ENCODE peak calls at places on chromosomes 12 and 14, in nine cellular contexts. One of them, this sample, is unnamed.

GRCh38 chr12:76836633-76837032 is 42.2 kb downstream of the CSRP2 start:
- DNase-seq in left colon: no peak
- DNase-seq in midbrain: no peak
- DNase-seq in stimulated activated CD4-positive, alpha-beta T cell treated with anti-CD3 and anti-CD28 coated beads, Interleukin-1b, Interleukin-23, amount 100 ng/mL, for 24 hours: no peak
- DNase-seq in ACHN: no peak
- DNase-seq in pulmonary artery endothelial cell: no peak
- DNase-seq in fibroblast of the conjunctiva: no peak
- DNase-seq in NCI-H1105: no peak
- DNase-seq in activated naive CD4-positive, alpha-beta T cell treated with anti-CD3 and anti-CD28 coated beads, Interleukin-2, amount 50 U/mL, for 72 hours: no peak
- DNase-seq in this sample: no peak

GRCh38 chr12:130127909-130128763 is 34.1 kb upstream of the FZD10 start:
- DNase-seq in midbrain: no peak
- DNase-seq in pulmonary artery endothelial cell: no peak
- DNase-seq in ACHN: no peak
- DNase-seq in activated naive CD4-positive, alpha-beta T cell treated with anti-CD3 and anti-CD28 coated beads, Interleukin-2, amount 50 U/mL, for 72 hours: no peak
- DNase-seq in stimulated activated CD4-positive, alpha-beta T cell treated with anti-CD3 and anti-CD28 coated beads, Interleukin-1b, Interleukin-23, amount 100 ng/mL, for 24 hours: no peak
- DNase-seq in left colon: no peak
- DNase-seq in NCI-H1105: no peak
- DNase-seq in fibroblast of the conjunctiva: no peak
- DNase-seq in this sample: no peak

GRCh38 chr12:53476769-53477209 is 22.5 kb downstream of the MAP3K12 start:
- DNase-seq in activated naive CD4-positive, alpha-beta T cell treated with anti-CD3 and anti-CD28 coated beads, Interleukin-2, amount 50 U/mL, for 72 hours: no peak
- DNase-seq in NCI-H1105: no peak
- DNase-seq in fibroblast of the conjunctiva: no peak
- DNase-seq in ACHN: peak; percentile 66
- DNase-seq in midbrain: no peak
- DNase-seq in stimulated activated CD4-positive, alpha-beta T cell treated with anti-CD3 and anti-CD28 coated beads, Interleukin-1b, Interleukin-23, amount 100 ng/mL, for 24 hours: no peak
- DNase-seq in left colon: no peak
- DNase-seq in pulmonary artery endothelial cell: no peak
- DNase-seq in this sample: no peak

GRCh38 chr12:1916396-1917171 is 1.9 kb downstream of the CACNA2D4 start:
- DNase-seq in left colon: no peak
- DNase-seq in midbrain: peak; percentile 17
- DNase-seq in NCI-H1105: peak; percentile 84
- DNase-seq in stimulated activated CD4-positive, alpha-beta T cell treated with anti-CD3 and anti-CD28 coated beads, Interleukin-1b, Interleukin-23, amount 100 ng/mL, for 24 hours: no peak
- DNase-seq in activated naive CD4-positive, alpha-beta T cell treated with anti-CD3 and anti-CD28 coated beads, Interleukin-2, amount 50 U/mL, for 72 hours: no peak
- DNase-seq in ACHN: no peak
- DNase-seq in pulmonary artery endothelial cell: no peak
- DNase-seq in fibroblast of the conjunctiva: no peak
- DNase-seq in this sample: no peak

GRCh38 chr14:55125403-55125802 is 3.6 kb upstream of the LGALS3 start:
- DNase-seq in stimulated activated CD4-positive, alpha-beta T cell treated with anti-CD3 and anti-CD28 coated beads, Interleukin-1b, Interleukin-23, amount 100 ng/mL, for 24 hours: no peak
- DNase-seq in activated naive CD4-positive, alpha-beta T cell treated with anti-CD3 and anti-CD28 coated beads, Interleukin-2, amount 50 U/mL, for 72 hours: no peak
- DNase-seq in fibroblast of the conjunctiva: no peak
- DNase-seq in midbrain: no peak
- DNase-seq in pulmonary artery endothelial cell: no peak
- DNase-seq in left colon: peak; percentile 80
- DNase-seq in NCI-H1105: no peak
- DNase-seq in ACHN: no peak
- DNase-seq in this sample: no peak

GRCh38 chr14:33249361-33249760 is 310.7 kb downstream of the NPAS3 start:
- DNase-seq in midbrain: no peak
- DNase-seq in stimulated activated CD4-positive, alpha-beta T cell treated with anti-CD3 and anti-CD28 coated beads, Interleukin-1b, Interleukin-23, amount 100 ng/mL, for 24 hours: no peak
- DNase-seq in left colon: no peak
- DNase-seq in pulmonary artery endothelial cell: no peak
- DNase-seq in ACHN: no peak
- DNase-seq in fibroblast of the conjunctiva: no peak
- DNase-seq in NCI-H1105: no peak
- DNase-seq in activated naive CD4-positive, alpha-beta T cell treated with anti-CD3 and anti-CD28 coated beads, Interleukin-2, amount 50 U/mL, for 72 hours: no peak
- DNase-seq in this sample: no peak

GRCh38 chr14:55948399-55948798 is 169.8 kb upstream of the PELI2 start:
- DNase-seq in stimulated activated CD4-positive, alpha-beta T cell treated with anti-CD3 and anti-CD28 coated beads, Interleukin-1b, Interleukin-23, amount 100 ng/mL, for 24 hours: no peak
- DNase-seq in NCI-H1105: no peak
- DNase-seq in midbrain: no peak
- DNase-seq in activated naive CD4-positive, alpha-beta T cell treated with anti-CD3 and anti-CD28 coated beads, Interleukin-2, amount 50 U/mL, for 72 hours: no peak
- DNase-seq in left colon: no peak
- DNase-seq in pulmonary artery endothelial cell: no peak
- DNase-seq in fibroblast of the conjunctiva: no peak
- DNase-seq in ACHN: no peak
- DNase-seq in this sample: no peak

GRCh38 chr14:22494486-22495135 is 94.4 kb downstream of the DAD1 start:
- DNase-seq in midbrain: no peak
- DNase-seq in activated naive CD4-positive, alpha-beta T cell treated with anti-CD3 and anti-CD28 coated beads, Interleukin-2, amount 50 U/mL, for 72 hours: no peak
- DNase-seq in left colon: no peak
- DNase-seq in fibroblast of the conjunctiva: no peak
- DNase-seq in stimulated activated CD4-positive, alpha-beta T cell treated with anti-CD3 and anti-CD28 coated beads, Interleukin-1b, Interleukin-23, amount 100 ng/mL, for 24 hours: no peak
- DNase-seq in pulmonary artery endothelial cell: no peak
- DNase-seq in NCI-H1105: no peak
- DNase-seq in ACHN: no peak
- DNase-seq in this sample: no peak

GRCh38 chr14:68688872-68689371 is 103.9 kb downstream of the ZFP36L1 start:
- DNase-seq in activated naive CD4-positive, alpha-beta T cell treated with anti-CD3 and anti-CD28 coated beads, Interleukin-2, amount 50 U/mL, for 72 hours: no peak
- DNase-seq in fibroblast of the conjunctiva: peak; percentile 85
- DNase-seq in pulmonary artery endothelial cell: no peak
- DNase-seq in midbrain: no peak
- DNase-seq in ACHN: no peak
- DNase-seq in left colon: peak; percentile 34
- DNase-seq in NCI-H1105: no peak
- DNase-seq in stimulated activated CD4-positive, alpha-beta T cell treated with anti-CD3 and anti-CD28 coated beads, Interleukin-1b, Interleukin-23, amount 100 ng/mL, for 24 hours: no peak
- DNase-seq in this sample: no peak

GRCh38 chr12:67766370-67766769 is 117.8 kb downstream of the DYRK2 start:
- DNase-seq in NCI-H1105: no peak
- DNase-seq in pulmonary artery endothelial cell: no peak
- DNase-seq in midbrain: no peak
- DNase-seq in left colon: no peak
- DNase-seq in activated naive CD4-positive, alpha-beta T cell treated with anti-CD3 and anti-CD28 coated beads, Interleukin-2, amount 50 U/mL, for 72 hours: no peak
- DNase-seq in fibroblast of the conjunctiva: peak; percentile 27
- DNase-seq in ACHN: peak; percentile 67
- DNase-seq in stimulated activated CD4-positive, alpha-beta T cell treated with anti-CD3 and anti-CD28 coated beads, Interleukin-1b, Interleukin-23, amount 100 ng/mL, for 24 hours: no peak
- DNase-seq in this sample: no peak

GRCh38 chr12:12926571-12927071 is 25.3 kb downstream of the GPRC5D start:
- DNase-seq in activated naive CD4-positive, alpha-beta T cell treated with anti-CD3 and anti-CD28 coated beads, Interleukin-2, amount 50 U/mL, for 72 hours: no peak
- DNase-seq in left colon: no peak
- DNase-seq in pulmonary artery endothelial cell: no peak
- DNase-seq in fibroblast of the conjunctiva: no peak
- DNase-seq in midbrain: no peak
- DNase-seq in NCI-H1105: no peak
- DNase-seq in ACHN: peak; percentile 22
- DNase-seq in stimulated activated CD4-positive, alpha-beta T cell treated with anti-CD3 and anti-CD28 coated beads, Interleukin-1b, Interleukin-23, amount 100 ng/mL, for 24 hours: no peak
- DNase-seq in this sample: no peak

GRCh38 chr12:22821985-22822384 is 197.0 kb downstream of the ETNK1 start:
- DNase-seq in ACHN: peak; percentile 27
- DNase-seq in NCI-H1105: no peak
- DNase-seq in left colon: no peak
- DNase-seq in stimulated activated CD4-positive, alpha-beta T cell treated with anti-CD3 and anti-CD28 coated beads, Interleukin-1b, Interleukin-23, amount 100 ng/mL, for 24 hours: no peak
- DNase-seq in activated naive CD4-positive, alpha-beta T cell treated with anti-CD3 and anti-CD28 coated beads, Interleukin-2, amount 50 U/mL, for 72 hours: no peak
- DNase-seq in pulmonary artery endothelial cell: no peak
- DNase-seq in fibroblast of the conjunctiva: no peak
- DNase-seq in midbrain: no peak
- DNase-seq in this sample: no peak

GRCh38 chr12:62008703-62009102 is 251.5 kb upstream of the USP15 start:
- DNase-seq in pulmonary artery endothelial cell: no peak
- DNase-seq in ACHN: no peak
- DNase-seq in left colon: no peak
- DNase-seq in stimulated activated CD4-positive, alpha-beta T cell treated with anti-CD3 and anti-CD28 coated beads, Interleukin-1b, Interleukin-23, amount 100 ng/mL, for 24 hours: no peak
- DNase-seq in NCI-H1105: no peak
- DNase-seq in fibroblast of the conjunctiva: no peak
- DNase-seq in midbrain: no peak
- DNase-seq in activated naive CD4-positive, alpha-beta T cell treated with anti-CD3 and anti-CD28 coated beads, Interleukin-2, amount 50 U/mL, for 72 hours: no peak
- DNase-seq in this sample: no peak

GRCh38 chr14:99722741-99723140 is 38.6 kb downstream of the CYP46A1 start:
- DNase-seq in midbrain: no peak
- DNase-seq in activated naive CD4-positive, alpha-beta T cell treated with anti-CD3 and anti-CD28 coated beads, Interleukin-2, amount 50 U/mL, for 72 hours: no peak
- DNase-seq in left colon: no peak
- DNase-seq in stimulated activated CD4-positive, alpha-beta T cell treated with anti-CD3 and anti-CD28 coated beads, Interleukin-1b, Interleukin-23, amount 100 ng/mL, for 24 hours: no peak
- DNase-seq in pulmonary artery endothelial cell: no peak
- DNase-seq in ACHN: no peak
- DNase-seq in NCI-H1105: no peak
- DNase-seq in fibroblast of the conjunctiva: no peak
- DNase-seq in this sample: no peak

GRCh38 chr12:118714500-118714899 is 266.8 kb upstream of the SRRM4 start:
- DNase-seq in activated naive CD4-positive, alpha-beta T cell treated with anti-CD3 and anti-CD28 coated beads, Interleukin-2, amount 50 U/mL, for 72 hours: no peak
- DNase-seq in fibroblast of the conjunctiva: no peak
- DNase-seq in ACHN: no peak
- DNase-seq in NCI-H1105: no peak
- DNase-seq in stimulated activated CD4-positive, alpha-beta T cell treated with anti-CD3 and anti-CD28 coated beads, Interleukin-1b, Interleukin-23, amount 100 ng/mL, for 24 hours: no peak
- DNase-seq in midbrain: no peak
- DNase-seq in left colon: no peak
- DNase-seq in pulmonary artery endothelial cell: no peak
- DNase-seq in this sample: no peak

GRCh38 chr12:75825686-75826085 is 205.9 kb downstream of the PHLDA1 start:
- DNase-seq in activated naive CD4-positive, alpha-beta T cell treated with anti-CD3 and anti-CD28 coated beads, Interleukin-2, amount 50 U/mL, for 72 hours: no peak
- DNase-seq in ACHN: peak; percentile 33
- DNase-seq in midbrain: no peak
- DNase-seq in left colon: no peak
- DNase-seq in pulmonary artery endothelial cell: no peak
- DNase-seq in NCI-H1105: no peak
- DNase-seq in fibroblast of the conjunctiva: no peak
- DNase-seq in stimulated activated CD4-positive, alpha-beta T cell treated with anti-CD3 and anti-CD28 coated beads, Interleukin-1b, Interleukin-23, amount 100 ng/mL, for 24 hours: no peak
- DNase-seq in this sample: no peak

GRCh38 chr14:55599250-55599879 is 19.4 kb downstream of the KTN1 start:
- DNase-seq in stimulated activated CD4-positive, alpha-beta T cell treated with anti-CD3 and anti-CD28 coated beads, Interleukin-1b, Interleukin-23, amount 100 ng/mL, for 24 hours: no peak
- DNase-seq in midbrain: no peak
- DNase-seq in ACHN: no peak
- DNase-seq in activated naive CD4-positive, alpha-beta T cell treated with anti-CD3 and anti-CD28 coated beads, Interleukin-2, amount 50 U/mL, for 72 hours: no peak
- DNase-seq in NCI-H1105: no peak
- DNase-seq in pulmonary artery endothelial cell: no peak
- DNase-seq in fibroblast of the conjunctiva: no peak
- DNase-seq in left colon: peak; percentile 81
- DNase-seq in this sample: no peak

GRCh38 chr14:94897092-94897491 is 127.2 kb upstream of the GSC start:
- DNase-seq in ACHN: no peak
- DNase-seq in stimulated activated CD4-positive, alpha-beta T cell treated with anti-CD3 and anti-CD28 coated beads, Interleukin-1b, Interleukin-23, amount 100 ng/mL, for 24 hours: no peak
- DNase-seq in left colon: no peak
- DNase-seq in fibroblast of the conjunctiva: peak; percentile 13
- DNase-seq in activated naive CD4-positive, alpha-beta T cell treated with anti-CD3 and anti-CD28 coated beads, Interleukin-2, amount 50 U/mL, for 72 hours: no peak
- DNase-seq in pulmonary artery endothelial cell: no peak
- DNase-seq in midbrain: no peak
- DNase-seq in NCI-H1105: no peak
- DNase-seq in this sample: no peak

GRCh38 chr14:78154827-78155226 is 15.3 kb upstream of the NRXN3 start:
- DNase-seq in midbrain: peak; percentile 11
- DNase-seq in left colon: no peak
- DNase-seq in fibroblast of the conjunctiva: no peak
- DNase-seq in stimulated activated CD4-positive, alpha-beta T cell treated with anti-CD3 and anti-CD28 coated beads, Interleukin-1b, Interleukin-23, amount 100 ng/mL, for 24 hours: no peak
- DNase-seq in ACHN: peak; percentile 34
- DNase-seq in pulmonary artery endothelial cell: no peak
- DNase-seq in NCI-H1105: no peak
- DNase-seq in activated naive CD4-positive, alpha-beta T cell treated with anti-CD3 and anti-CD28 coated beads, Interleukin-2, amount 50 U/mL, for 72 hours: no peak
- DNase-seq in this sample: peak; percentile 37

GRCh38 chr14:28785096-28785952 is 18.7 kb downstream of the FOXG1 start:
- DNase-seq in fibroblast of the conjunctiva: peak; percentile 2
- DNase-seq in stimulated activated CD4-positive, alpha-beta T cell treated with anti-CD3 and anti-CD28 coated beads, Interleukin-1b, Interleukin-23, amount 100 ng/mL, for 24 hours: no peak
- DNase-seq in left colon: no peak
- DNase-seq in pulmonary artery endothelial cell: no peak
- DNase-seq in activated naive CD4-positive, alpha-beta T cell treated with anti-CD3 and anti-CD28 coated beads, Interleukin-2, amount 50 U/mL, for 72 hours: no peak
- DNase-seq in ACHN: no peak
- DNase-seq in midbrain: no peak
- DNase-seq in NCI-H1105: no peak
- DNase-seq in this sample: no peak

GRCh38 chr12:54189198-54189539 is 384 bp upstream of the SMUG1 start:
- DNase-seq in midbrain: no peak
- DNase-seq in NCI-H1105: no peak
- DNase-seq in stimulated activated CD4-positive, alpha-beta T cell treated with anti-CD3 and anti-CD28 coated beads, Interleukin-1b, Interleukin-23, amount 100 ng/mL, for 24 hours: no peak
- DNase-seq in pulmonary artery endothelial cell: no peak
- DNase-seq in fibroblast of the conjunctiva: no peak
- DNase-seq in left colon: no peak
- DNase-seq in activated naive CD4-positive, alpha-beta T cell treated with anti-CD3 and anti-CD28 coated beads, Interleukin-2, amount 50 U/mL, for 72 hours: no peak
- DNase-seq in ACHN: no peak
- DNase-seq in this sample: no peak

GRCh38 chr12:642633-643477 is 20.4 kb downstream of the NINJ2 start:
- DNase-seq in ACHN: peak; percentile 53
- DNase-seq in activated naive CD4-positive, alpha-beta T cell treated with anti-CD3 and anti-CD28 coated beads, Interleukin-2, amount 50 U/mL, for 72 hours: peak; percentile 69
- DNase-seq in midbrain: peak; percentile 77
- DNase-seq in left colon: peak; percentile 87
- DNase-seq in NCI-H1105: no peak
- DNase-seq in stimulated activated CD4-positive, alpha-beta T cell treated with anti-CD3 and anti-CD28 coated beads, Interleukin-1b, Interleukin-23, amount 100 ng/mL, for 24 hours: peak; percentile 49
- DNase-seq in fibroblast of the conjunctiva: no peak
- DNase-seq in pulmonary artery endothelial cell: no peak
- DNase-seq in this sample: no peak

GRCh38 chr12:65741662-65742480 is 82.4 kb upstream of the HMGA2 start:
- DNase-seq in pulmonary artery endothelial cell: no peak
- DNase-seq in NCI-H1105: no peak
- DNase-seq in fibroblast of the conjunctiva: no peak
- DNase-seq in ACHN: peak; percentile 62
- DNase-seq in left colon: peak; percentile 15
- DNase-seq in activated naive CD4-positive, alpha-beta T cell treated with anti-CD3 and anti-CD28 coated beads, Interleukin-2, amount 50 U/mL, for 72 hours: peak; percentile 10
- DNase-seq in stimulated activated CD4-positive, alpha-beta T cell treated with anti-CD3 and anti-CD28 coated beads, Interleukin-1b, Interleukin-23, amount 100 ng/mL, for 24 hours: no peak
- DNase-seq in midbrain: peak; percentile 7
- DNase-seq in this sample: no peak

GRCh38 chr14:38143170-38143569 is 64.5 kb upstream of the SSTR1 start:
- DNase-seq in fibroblast of the conjunctiva: no peak
- DNase-seq in midbrain: no peak
- DNase-seq in stimulated activated CD4-positive, alpha-beta T cell treated with anti-CD3 and anti-CD28 coated beads, Interleukin-1b, Interleukin-23, amount 100 ng/mL, for 24 hours: no peak
- DNase-seq in pulmonary artery endothelial cell: no peak
- DNase-seq in NCI-H1105: no peak
- DNase-seq in activated naive CD4-positive, alpha-beta T cell treated with anti-CD3 and anti-CD28 coated beads, Interleukin-2, amount 50 U/mL, for 72 hours: no peak
- DNase-seq in left colon: no peak
- DNase-seq in ACHN: no peak
- DNase-seq in this sample: no peak

GRCh38 chr14:69484444-69485113 is at the start of gene PLEKHD1:
- DNase-seq in NCI-H1105: peak; percentile 21
- DNase-seq in fibroblast of the conjunctiva: no peak
- DNase-seq in pulmonary artery endothelial cell: no peak
- DNase-seq in activated naive CD4-positive, alpha-beta T cell treated with anti-CD3 and anti-CD28 coated beads, Interleukin-2, amount 50 U/mL, for 72 hours: no peak
- DNase-seq in left colon: peak; percentile 15
- DNase-seq in midbrain: no peak
- DNase-seq in stimulated activated CD4-positive, alpha-beta T cell treated with anti-CD3 and anti-CD28 coated beads, Interleukin-1b, Interleukin-23, amount 100 ng/mL, for 24 hours: no peak
- DNase-seq in ACHN: no peak
- DNase-seq in this sample: no peak

GRCh38 chr12:84785281-84785680 is 127.3 kb downstream of the SLC6A15 start:
- DNase-seq in fibroblast of the conjunctiva: no peak
- DNase-seq in midbrain: no peak
- DNase-seq in ACHN: no peak
- DNase-seq in stimulated activated CD4-positive, alpha-beta T cell treated with anti-CD3 and anti-CD28 coated beads, Interleukin-1b, Interleukin-23, amount 100 ng/mL, for 24 hours: no peak
- DNase-seq in pulmonary artery endothelial cell: no peak
- DNase-seq in left colon: no peak
- DNase-seq in NCI-H1105: no peak
- DNase-seq in activated naive CD4-positive, alpha-beta T cell treated with anti-CD3 and anti-CD28 coated beads, Interleukin-2, amount 50 U/mL, for 72 hours: no peak
- DNase-seq in this sample: no peak

GRCh38 chr14:94342334-94342934 is 19.3 kb upstream of the SERPINA6 start:
- DNase-seq in left colon: peak; percentile 94
- DNase-seq in ACHN: peak; percentile 94
- DNase-seq in stimulated activated CD4-positive, alpha-beta T cell treated with anti-CD3 and anti-CD28 coated beads, Interleukin-1b, Interleukin-23, amount 100 ng/mL, for 24 hours: no peak
- DNase-seq in pulmonary artery endothelial cell: peak; percentile 27
- DNase-seq in fibroblast of the conjunctiva: peak; percentile 100
- DNase-seq in midbrain: no peak
- DNase-seq in NCI-H1105: peak; percentile 89
- DNase-seq in activated naive CD4-positive, alpha-beta T cell treated with anti-CD3 and anti-CD28 coated beads, Interleukin-2, amount 50 U/mL, for 72 hours: no peak
- DNase-seq in this sample: no peak

GRCh38 chr14:39218171-39218769 is 15.4 kb upstream of the MIA2 start:
- DNase-seq in activated naive CD4-positive, alpha-beta T cell treated with anti-CD3 and anti-CD28 coated beads, Interleukin-2, amount 50 U/mL, for 72 hours: no peak
- DNase-seq in ACHN: no peak
- DNase-seq in left colon: no peak
- DNase-seq in pulmonary artery endothelial cell: no peak
- DNase-seq in fibroblast of the conjunctiva: no peak
- DNase-seq in midbrain: no peak
- DNase-seq in NCI-H1105: no peak
- DNase-seq in stimulated activated CD4-positive, alpha-beta T cell treated with anti-CD3 and anti-CD28 coated beads, Interleukin-1b, Interleukin-23, amount 100 ng/mL, for 24 hours: no peak
- DNase-seq in this sample: no peak

GRCh38 chr14:104341532-104342434 is 203.4 kb downstream of the KIF26A start:
- DNase-seq in pulmonary artery endothelial cell: peak; percentile 7
- DNase-seq in fibroblast of the conjunctiva: peak; percentile 22
- DNase-seq in midbrain: no peak
- DNase-seq in activated naive CD4-positive, alpha-beta T cell treated with anti-CD3 and anti-CD28 coated beads, Interleukin-2, amount 50 U/mL, for 72 hours: peak; percentile 49
- DNase-seq in ACHN: peak; percentile 60
- DNase-seq in stimulated activated CD4-positive, alpha-beta T cell treated with anti-CD3 and anti-CD28 coated beads, Interleukin-1b, Interleukin-23, amount 100 ng/mL, for 24 hours: no peak
- DNase-seq in NCI-H1105: no peak
- DNase-seq in left colon: peak; percentile 87
- DNase-seq in this sample: peak; percentile 52

GRCh38 chr12:2054091-2055018 is 1.6 kb downstream of the CACNA1C start:
- DNase-seq in pulmonary artery endothelial cell: no peak
- DNase-seq in activated naive CD4-positive, alpha-beta T cell treated with anti-CD3 and anti-CD28 coated beads, Interleukin-2, amount 50 U/mL, for 72 hours: no peak
- DNase-seq in left colon: no peak
- DNase-seq in ACHN: no peak
- DNase-seq in stimulated activated CD4-positive, alpha-beta T cell treated with anti-CD3 and anti-CD28 coated beads, Interleukin-1b, Interleukin-23, amount 100 ng/mL, for 24 hours: no peak
- DNase-seq in NCI-H1105: peak; percentile 29
- DNase-seq in midbrain: no peak
- DNase-seq in fibroblast of the conjunctiva: no peak
- DNase-seq in this sample: no peak

GRCh38 chr12:45231515-45232145 is 15.7 kb downstream of the ANO6 start:
- DNase-seq in fibroblast of the conjunctiva: no peak
- DNase-seq in ACHN: peak; percentile 69
- DNase-seq in activated naive CD4-positive, alpha-beta T cell treated with anti-CD3 and anti-CD28 coated beads, Interleukin-2, amount 50 U/mL, for 72 hours: no peak
- DNase-seq in left colon: no peak
- DNase-seq in NCI-H1105: no peak
- DNase-seq in stimulated activated CD4-positive, alpha-beta T cell treated with anti-CD3 and anti-CD28 coated beads, Interleukin-1b, Interleukin-23, amount 100 ng/mL, for 24 hours: no peak
- DNase-seq in pulmonary artery endothelial cell: no peak
- DNase-seq in midbrain: no peak
- DNase-seq in this sample: no peak